ENCODE peak calls at places on chromosomes 2 and 18, in eight cellular contexts. I, Z, X, T, F, W, U and R are unnamed samples.

GRCh38 chr18:21599585-21600525 is 649 bp downstream of the ESCO1 start:
- DNase-seq in I (peak; percentile 76), Z (no peak), X (peak; percentile 64), T (peak; percentile 59), F (peak; percentile 34), W (peak; percentile 9), U (peak; percentile 63), R (peak; percentile 79)

GRCh38 chr2:105179469-105180372 is 61.8 kb upstream of the GPR45 start:
- DNase-seq in I (no peak), Z (no peak), X (peak; percentile 71), T (peak; percentile 77), F (peak; percentile 18), W (peak; percentile 71), U (no peak), R (peak; percentile 65)

GRCh38 chr2:200756618-200757321 is 54.9 kb upstream of the BZW1 start:
- DNase-seq in I (no peak), Z (no peak), X (peak; percentile 67), T (peak; percentile 59), F (no peak), W (peak; percentile 91), U (no peak), R (no peak)

GRCh38 chr2:26555246-26556133 is 77.6 kb upstream of the OTOF start:
- DNase-seq in I (peak; percentile 30), Z (no peak), X (no peak), T (peak; percentile 34), F (no peak), W (no peak), U (no peak), R (no peak)

GRCh38 chr2:41869542-41870256 is 178.1 kb upstream of the PKDCC start:
- DNase-seq in I (peak; percentile 85), Z (peak; percentile 78), X (peak; percentile 71), T (peak; percentile 69), F (peak; percentile 68), W (peak; percentile 55), U (no peak), R (peak; percentile 75)

GRCh38 chr2:128310761-128311160 is 7.9 kb downstream of the HS6ST1 start:
- DNase-seq in I (peak; percentile 60), Z (no peak), X (peak; percentile 6), T (no peak), F (no peak), W (no peak), U (no peak), R (no peak)

GRCh38 chr2:6909431-6910385 is 7.5 kb upstream of the RNF144A start:
- DNase-seq in I (no peak), Z (no peak), X (no peak), T (peak; percentile 84), F (no peak), W (no peak), U (no peak), R (no peak)

GRCh38 chr2:10787176-10787968 is 25.2 kb downstream of the PDIA6 start:
- DNase-seq in I (no peak), Z (no peak), X (peak; percentile 42), T (peak; percentile 54), F (no peak), W (no peak), U (no peak), R (no peak)

GRCh38 chr2:127913808-127914457 is 28.2 kb upstream of the AMMECR1L start:
- DNase-seq in I (no peak), Z (no peak), X (no peak), T (no peak), F (no peak), W (no peak), U (no peak), R (no peak)

GRCh38 chr2:160388464-160389263 is 104.9 kb downstream of the RBMS1 start:
- DNase-seq in I (peak; percentile 77), Z (no peak), X (peak; percentile 42), T (peak; percentile 87), F (peak; percentile 64), W (no peak), U (no peak), R (peak; percentile 32)

GRCh38 chr18:40673150-40673549 is 1281.9 kb upstream of the PIK3C3 start:
- DNase-seq in I (no peak), Z (no peak), X (no peak), T (no peak), F (no peak), W (no peak), U (no peak), R (no peak)

GRCh38 chr18:46899274-46899948 is 17.9 kb downstream of the PIAS2 start:
- DNase-seq in I (no peak), Z (no peak), X (no peak), T (no peak), F (no peak), W (peak; percentile 11), U (no peak), R (peak; percentile 32)

GRCh38 chr2:54880428-54880827 is 157.0 kb downstream of the EML6 start:
- DNase-seq in I (no peak), Z (no peak), X (no peak), T (no peak), F (no peak), W (no peak), U (no peak), R (no peak)

GRCh38 chr2:201808070-201808469 is 1.7 kb downstream of the CDK15 start:
- DNase-seq in I (no peak), Z (no peak), X (no peak), T (no peak), F (no peak), W (no peak), U (no peak), R (no peak)

GRCh38 chr2:238891667-238892500 is 44.0 kb downstream of the TWIST2 start:
- DNase-seq in I (no peak), Z (peak; percentile 40), X (no peak), T (no peak), F (no peak), W (no peak), U (no peak), R (no peak)

DNA sequence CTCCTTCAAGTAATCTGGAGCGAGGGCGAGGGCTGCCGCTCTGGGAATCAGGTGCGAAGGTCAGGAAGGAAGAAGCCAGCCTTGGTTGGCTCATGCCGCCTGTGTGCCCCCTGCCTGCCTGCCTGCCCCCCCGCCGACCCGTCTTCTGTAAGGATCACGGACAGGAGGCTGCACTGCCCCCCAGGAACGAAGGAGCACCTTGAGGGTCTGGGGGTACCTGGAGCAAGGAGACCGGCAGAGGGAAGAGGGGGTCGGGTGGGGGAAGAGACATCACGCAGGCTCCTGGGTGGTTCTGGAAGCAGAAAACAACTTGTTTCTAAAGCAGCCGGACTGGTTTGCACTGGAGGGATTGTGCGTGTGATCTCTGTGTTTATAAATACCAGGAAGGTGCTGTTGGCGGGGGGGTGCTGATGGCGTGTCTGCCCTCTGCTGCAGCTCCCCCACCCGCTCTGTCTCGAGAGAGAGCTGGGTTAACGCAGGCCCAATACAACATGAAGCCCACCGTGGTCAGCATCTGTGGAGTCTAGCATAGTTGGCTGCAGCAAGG is 1.7 kb downstream of the FOSL2 start:
- DNase-seq in I (peak; percentile 91), Z (peak; percentile 72), X (peak; percentile 65), T (peak; percentile 56), F (peak; percentile 65), W (peak; percentile 71), U (no peak), R (peak; percentile 79)
- TF ChIP-seq POLR2A in I (peak; percentile 42), Z (peak; percentile 50), X (peak; percentile 39), T (no peak), F (peak; percentile 48), W (peak; percentile 78), U (peak; percentile 58), R (peak; percentile 83)

GRCh38 chr18:58862404-58862803 is 2.3 kb upstream of the ZNF532 start:
- DNase-seq in I (peak; percentile 44), Z (no peak), X (no peak), T (no peak), F (no peak), W (no peak), U (no peak), R (no peak)

GRCh38 chr18:58862851-58863538 is 1.7 kb upstream of the ZNF532 start:
- DNase-seq in I (peak; percentile 66), Z (peak; percentile 45), X (peak; percentile 21), T (no peak), F (peak; percentile 39), W (peak; percentile 62), U (no peak), R (peak; percentile 33)

GRCh38 chr18:58861853-58862252 is 2.8 kb upstream of the ZNF532 start:
- DNase-seq in I (no peak), Z (no peak), X (no peak), T (no peak), F (no peak), W (no peak), U (no peak), R (no peak)

GRCh38 chr18:58865009-58865345 is 300 bp downstream of the ZNF532 start:
- DNase-seq in I (no peak), Z (no peak), X (no peak), T (no peak), F (no peak), W (no peak), U (no peak), R (no peak)

GRCh38 chr18:58863539-58864145 is 1.0 kb upstream of the ZNF532 start:
- DNase-seq in I (peak; percentile 74), Z (peak; percentile 30), X (peak; percentile 47), T (no peak), F (peak; percentile 55), W (peak; percentile 30), U (no peak), R (peak; percentile 35)
- TF ChIP-seq POLR2A in I (no peak), Z (no peak), X (no peak), T (no peak), F (no peak), W (no peak), U (peak; percentile 34), R (peak; percentile 32)

GRCh38 chr2:96484096-96484495 is 21.1 kb downstream of the NEURL3 start:
- DNase-seq in I (no peak), Z (no peak), X (no peak), T (no peak), F (no peak), W (no peak), U (no peak), R (no peak)

GRCh38 chr2:96489673-96490072 is 15.5 kb downstream of the NEURL3 start:
- DNase-seq in I (no peak), Z (no peak), X (no peak), T (no peak), F (no peak), W (no peak), U (no peak), R (no peak)

GRCh38 chr2:96485350-96485749 is 19.8 kb downstream of the NEURL3 start:
- DNase-seq in I (no peak), Z (no peak), X (no peak), T (no peak), F (no peak), W (no peak), U (no peak), R (no peak)

GRCh38 chr2:96489261-96489660 is 15.9 kb downstream of the NEURL3 start:
- DNase-seq in I (no peak), Z (no peak), X (no peak), T (no peak), F (no peak), W (no peak), U (no peak), R (no peak)

GRCh38 chr2:96485751-96486643 is 19.2 kb downstream of the NEURL3 start:
- DNase-seq in I (peak; percentile 89), Z (peak; percentile 75), X (peak; percentile 84), T (no peak), F (peak; percentile 75), W (peak; percentile 87), U (no peak), R (peak; percentile 76)
- TF ChIP-seq POLR2A in I (no peak), Z (peak; percentile 61), X (peak; percentile 10), T (no peak), F (peak; percentile 69), W (no peak), U (peak; percentile 48), R (no peak)

DNA sequence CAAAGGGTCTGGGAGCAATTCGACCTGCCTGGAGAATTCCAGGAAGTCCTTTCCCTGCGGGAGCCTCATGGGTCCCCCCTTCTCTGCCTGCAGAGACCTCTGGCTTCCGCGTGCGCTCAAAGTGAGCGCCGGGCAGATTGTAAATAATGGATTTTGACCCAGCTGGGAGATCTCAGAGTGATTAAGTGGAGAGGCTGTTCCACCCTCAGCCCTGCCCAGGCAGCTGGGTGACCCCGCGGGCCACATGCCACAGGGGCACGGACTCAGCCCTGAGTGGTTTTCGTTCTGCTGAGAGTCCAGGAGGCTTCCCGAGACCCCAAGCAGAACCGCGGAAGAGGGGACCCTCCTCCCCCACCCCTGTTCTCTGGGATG is 1.2 kb downstream of the KCNG2 start:
- DNase-seq in I (no peak), Z (no peak), X (no peak), T (no peak), F (no peak), W (no peak), U (no peak), R (no peak)
- TF ChIP-seq POLR2A in I (no peak), Z (no peak), X (no peak), T (no peak), F (no peak), W (no peak), U (no peak), R (no peak)